ENCODE peak calls at places on chromosome 20, in four cellular contexts. One of them, this sample, is unnamed.

GRCh38 chr20:50172347-50173013 is 18.1 kb upstream of the CEBPB start:
- DNase-seq in pancreas: peak
- DNase-seq in ELR: peak
- DNase-seq in ELF-1: peak
- DNase-seq in this sample: no peak

GRCh38 chr20:50165687-50166554 is 12.4 kb upstream of the PEDS1 start:
- DNase-seq in ELR: peak
- DNase-seq in pancreas: peak
- DNase-seq in ELF-1: peak
- DNase-seq in this sample: peak

GRCh38 chr20:24647713-24648112 is 178.3 kb downstream of the SYNDIG1 start:
- DNase-seq in ELR: no peak
- DNase-seq in ELF-1: no peak
- DNase-seq in pancreas: no peak
- DNase-seq in this sample: no peak

GRCh38 chr20:59120919-59121318 is 42.7 kb upstream of the ZNF831 start:
- DNase-seq in pancreas: no peak
- DNase-seq in ELR: no peak
- DNase-seq in ELF-1: no peak
- DNase-seq in this sample: no peak

GRCh38 chr20:17491041-17491440 is 40.1 kb downstream of the BFSP1 start:
- DNase-seq in pancreas: no peak
- DNase-seq in ELR: no peak
- DNase-seq in ELF-1: no peak
- DNase-seq in this sample: no peak

GRCh38 chr20:47727909-47728361 is 57.3 kb downstream of the SULF2 start:
- DNase-seq in ELR: no peak
- DNase-seq in pancreas: no peak
- DNase-seq in ELF-1: no peak
- DNase-seq in this sample: no peak

GRCh38 chr20:58583141-58583540 is 67.9 kb upstream of the APCDD1L start:
- DNase-seq in ELR: peak
- DNase-seq in pancreas: no peak
- DNase-seq in ELF-1: no peak
- DNase-seq in this sample: no peak

GRCh38 chr20:63706852-63707557 is 771 bp downstream of the ARFRP1 start:
- DNase-seq in ELF-1: peak
- DNase-seq in pancreas: peak
- DNase-seq in ELR: peak
- DNase-seq in this sample: no peak

GRCh38 chr20:62898970-62899632 is 27.2 kb downstream of the DIDO1 start:
- DNase-seq in pancreas: no peak
- DNase-seq in ELF-1: no peak
- DNase-seq in ELR: no peak
- DNase-seq in this sample: no peak

GRCh38 chr20:17573493-17573892 is 3.6 kb downstream of the DSTN start:
- DNase-seq in ELR: no peak
- DNase-seq in pancreas: no peak
- DNase-seq in ELF-1: no peak
- DNase-seq in this sample: no peak

GRCh38 chr20:24993337-24994185 is 1.0 kb upstream of the APMAP start:
- DNase-seq in pancreas: no peak
- DNase-seq in ELR: peak
- DNase-seq in ELF-1: no peak
- DNase-seq in this sample: no peak